ENCODE peak calls at places on chromosomes 2 and 18, in six cellular contexts. C is heart left ventricle, A is IMR-90, M is suprapubic skin, J is lower leg skin, X is adrenal gland. Z is an unnamed sample.

GRCh38 chr2:11923935-11924334 is 177.5 kb downstream of the LPIN1 start:
- DNase-seq in C (no peak), A (no peak), M (no peak), J (no peak), X (no peak), Z (no peak)

GRCh38 chr2:11187733-11188132 is 32.5 kb downstream of the SLC66A3 start:
- DNase-seq in C (no peak), A (no peak), M (no peak), J (no peak), X (no peak), Z (no peak)

GRCh38 chr2:200442471-200442870 is 67.4 kb downstream of the KCTD18 start:
- DNase-seq in C (no peak), A (peak), M (no peak), J (no peak), X (no peak), Z (no peak)

GRCh38 chr2:190911813-190912212 is 31.2 kb downstream of the GLS start:
- DNase-seq in C (no peak), A (peak), M (no peak), J (no peak), X (no peak), Z (no peak)

GRCh38 chr2:13558368-13558767 is 841.6 kb downstream of the TRIB2 start:
- DNase-seq in C (no peak), A (peak), M (no peak), J (no peak), X (no peak), Z (no peak)

GRCh38 chr18:35950628-35950982 is 21.9 kb upstream of the RMP24 start:
- DNase-seq in C (no peak), A (no peak), M (no peak), J (no peak), X (no peak), Z (no peak)

GRCh38 chr18:68796936-68797690 is 767 bp upstream of the CCDC102B start:
- DNase-seq in C (no peak), A (peak), M (no peak), J (no peak), X (no peak), Z (no peak)

GRCh38 chr2:25561136-25561850 is 112.1 kb downstream of the DTNB start:
- DNase-seq in C (no peak), A (no peak), M (no peak), J (no peak), X (no peak), Z (no peak)

GRCh38 chr2:238252766-238253630 is 13.2 kb upstream of the HES6 start:
- DNase-seq in C (peak), A (no peak), M (no peak), J (no peak), X (no peak), Z (no peak)

GRCh38 chr2:136238214-136238551 is 120.2 kb upstream of the CXCR4 start:
- DNase-seq in C (no peak), A (no peak), M (no peak), J (no peak), X (no peak), Z (no peak)

GRCh38 chr2:208827549-208828221 is 421.1 kb downstream of the PTH2R start:
- DNase-seq in C (no peak), A (no peak), M (no peak), J (no peak), X (no peak), Z (peak)

GRCh38 chr2:36482576-36483214 is 115.3 kb downstream of the FEZ2 start:
- DNase-seq in C (no peak), A (peak), M (no peak), J (no peak), X (no peak), Z (no peak)

GRCh38 chr2:227813562-227814353 is at the start of gene CCL20:
- DNase-seq in C (no peak), A (no peak), M (no peak), J (no peak), X (no peak), Z (no peak)

GRCh38 chr2:240988571-240989271 is 9.7 kb upstream of the SNED1 start:
- DNase-seq in C (peak), A (no peak), M (peak), J (peak), X (no peak), Z (no peak)

GRCh38 chr18:32771169-32771751 is 1.6 kb downstream of the KLHL14 start:
- DNase-seq in C (peak), A (no peak), M (no peak), J (peak), X (no peak), Z (no peak)

GRCh38 chr18:36402765-36403396 is 105.4 kb downstream of the FHOD3 start:
- DNase-seq in C (peak), A (peak), M (no peak), J (peak), X (peak), Z (no peak)

GRCh38 chr2:86305195-86305975 is 32.0 kb downstream of the REEP1 start:
- DNase-seq in C (no peak), A (no peak), M (peak), J (peak), X (no peak), Z (no peak)

GRCh38 chr2:144357623-144358400 is 162.1 kb downstream of the ZEB2 start:
- DNase-seq in C (no peak), A (peak), M (no peak), J (no peak), X (peak), Z (peak)

GRCh38 chr2:101026923-101027469 is 24.9 kb downstream of the RPL31 start:
- DNase-seq in C (no peak), A (no peak), M (no peak), J (no peak), X (no peak), Z (no peak)

GRCh38 chr2:106977707-106978106 is 91.7 kb upstream of the ST6GAL2 start:
- DNase-seq in C (no peak), A (peak), M (no peak), J (no peak), X (no peak), Z (no peak)

GRCh38 chr2:105655244-105655643 is 89.5 kb upstream of the NCK2 start:
- DNase-seq in C (no peak), A (no peak), M (no peak), J (no peak), X (no peak), Z (no peak)

GRCh38 chr18:76971149-76971548 is 148.8 kb downstream of the ZNF236 start:
- DNase-seq in C (no peak), A (no peak), M (no peak), J (no peak), X (no peak), Z (no peak)

GRCh38 chr18:62611395-62612241 is 88.8 kb downstream of the ZCCHC2 start:
- DNase-seq in C (peak), A (no peak), M (peak), J (peak), X (no peak), Z (no peak)

GRCh38 chr2:85743304-85743978 is 10.3 kb upstream of the ATOH8 start:
- DNase-seq in C (peak), A (peak), M (no peak), J (peak), X (peak), Z (no peak)

GRCh38 chr18:37698508-37699035 is 133.0 kb upstream of the CELF4 start:
- DNase-seq in C (no peak), A (no peak), M (no peak), J (no peak), X (no peak), Z (no peak)

GRCh38 chr2:38997784-38998183 is 108.1 kb downstream of the ARHGEF33 start:
- DNase-seq in C (no peak), A (peak), M (no peak), J (no peak), X (peak), Z (no peak)

GRCh38 chr18:23207994-23208393 is 72.7 kb downstream of the CABLES1 start:
- DNase-seq in C (no peak), A (no peak), M (no peak), J (no peak), X (no peak), Z (no peak)

DNA sequence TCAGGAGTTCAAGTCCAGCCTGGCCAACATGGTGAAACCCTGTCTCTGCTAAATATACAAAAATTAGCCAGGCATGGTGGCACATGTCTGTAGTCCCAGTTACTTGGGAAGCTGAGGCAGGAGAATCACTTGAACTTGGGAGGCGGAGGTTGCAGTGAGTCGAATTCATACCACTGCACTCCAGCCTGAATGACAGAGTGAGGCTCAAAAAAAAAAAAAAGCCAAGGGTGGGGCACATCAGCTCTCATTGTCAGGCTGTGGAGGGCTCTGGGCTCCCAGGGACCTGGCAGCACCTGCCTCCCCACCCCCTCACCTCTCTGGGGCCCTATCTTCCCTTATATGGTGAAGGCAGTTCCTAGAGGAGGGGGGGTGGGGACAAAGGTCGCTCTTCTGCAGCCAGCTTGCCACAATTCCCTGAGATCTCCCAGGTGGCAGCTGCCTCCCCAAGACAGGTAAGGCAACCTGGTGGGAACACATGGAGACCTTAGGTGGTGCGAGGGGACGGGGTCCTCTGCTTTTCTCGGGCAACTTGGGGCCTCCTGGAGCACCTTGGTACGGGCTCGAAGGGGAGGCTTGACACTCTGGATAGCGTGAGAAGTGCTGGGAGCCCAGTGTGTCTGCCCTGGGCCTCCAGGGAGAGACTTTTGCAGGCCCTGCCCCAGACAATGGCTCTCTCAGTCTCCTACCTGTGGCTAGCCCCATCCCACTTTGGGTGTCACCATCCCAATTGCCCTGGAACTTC is at the start of gene VIL1:
- DNase-seq in C (no peak), A (no peak), M (no peak), J (no peak), X (no peak), Z (no peak)
- TF ChIP-seq POLR2A in C (no peak), A (no peak), M (no peak), J (no peak), X (no peak), Z (no peak)

GRCh38 chr2:175167076-175167791 is 769 bp downstream of the ATF2 start:
- DNase-seq in C (no peak), A (no peak), M (no peak), J (peak), X (peak), Z (no peak)
- TF ChIP-seq POLR2A in C (no peak), A (no peak), M (no peak), J (no peak), X (no peak), Z (no peak)

GRCh38 chr2:167986223-167986622 is 261.2 kb downstream of the STK39 start:
- DNase-seq in C (no peak), A (peak), M (no peak), J (no peak), X (no peak), Z (no peak)
- TF ChIP-seq POLR2A in C (no peak), A (no peak), M (no peak), J (no peak), X (no peak), Z (no peak)

DNA sequence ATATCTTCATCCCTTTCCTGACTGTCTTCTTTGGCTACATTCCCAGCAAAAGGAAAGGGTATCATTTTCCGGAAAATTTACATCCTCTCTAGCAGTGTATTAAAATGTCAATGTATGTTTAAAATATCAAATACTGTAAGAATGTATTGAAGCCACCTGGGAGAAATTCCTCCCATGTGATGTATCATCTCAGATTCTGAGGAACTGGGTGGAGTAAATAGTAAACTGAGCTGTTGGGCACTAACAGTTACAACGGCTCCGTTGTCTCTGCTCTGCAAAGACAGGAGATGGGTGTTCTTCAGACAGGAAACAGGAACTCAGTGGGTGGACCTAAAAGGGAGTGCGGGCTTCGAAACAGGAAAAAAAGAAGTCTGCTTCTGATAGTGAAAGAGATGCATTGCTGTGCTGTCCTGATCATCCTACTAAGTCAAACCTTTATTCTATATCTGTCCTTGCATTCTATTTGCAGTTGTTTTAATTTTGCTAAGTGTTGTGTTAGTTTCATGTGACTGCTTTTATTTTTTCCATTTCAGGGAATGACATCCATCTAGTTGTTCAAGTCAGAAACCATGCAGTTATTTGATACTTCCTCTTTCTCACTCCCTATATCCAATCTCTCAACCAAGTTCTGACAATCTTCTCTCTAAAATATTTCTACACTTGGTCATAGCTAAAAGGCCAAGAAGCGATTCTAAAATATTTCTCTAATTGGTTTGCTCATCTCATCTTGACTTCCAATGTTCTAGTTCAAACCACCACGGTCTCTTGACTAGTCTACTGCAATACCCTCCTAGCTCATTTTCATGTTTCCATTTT is 19.4 kb downstream of the DOK1 start:
- DNase-seq in C (no peak), A (peak), M (no peak), J (no peak), X (no peak), Z (peak)
- TF ChIP-seq POLR2A in C (no peak), A (no peak), M (no peak), J (no peak), X (no peak), Z (no peak)

DNA sequence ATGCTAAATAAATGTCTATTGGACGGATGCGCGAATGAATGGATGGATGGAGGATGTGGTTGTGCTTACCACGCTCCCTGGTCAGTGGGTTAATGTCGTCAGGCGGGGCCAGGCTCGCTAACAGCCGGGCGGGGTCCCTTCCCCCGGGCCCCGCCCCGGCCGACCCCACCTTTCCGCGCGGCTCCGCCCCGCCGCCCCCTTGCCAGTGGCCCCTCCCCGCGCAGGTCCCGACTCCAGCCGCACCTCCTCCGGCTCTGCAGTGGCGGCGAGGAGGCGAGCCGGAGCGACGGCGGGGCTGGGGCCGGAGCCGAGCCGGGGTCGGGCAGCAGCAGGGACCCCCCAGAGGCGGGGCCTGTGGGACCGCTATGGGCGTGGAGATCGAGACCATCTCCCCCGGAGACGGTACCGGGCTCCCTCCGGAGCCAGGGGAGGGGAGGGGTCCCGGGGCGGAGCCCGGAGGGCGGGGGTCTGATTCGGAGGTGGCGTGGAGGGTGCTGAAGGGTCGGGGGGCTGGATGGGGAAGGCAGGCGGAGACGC is at the start of gene FKBP1B:
- DNase-seq in C (peak), A (peak), M (no peak), J (peak), X (peak), Z (peak)
- TF ChIP-seq POLR2A in C (peak), A (no peak), M (no peak), J (no peak), X (no peak), Z (no peak)

GRCh38 chr2:43251171-43251731 is 24.8 kb upstream of the ZFP36L2 start:
- DNase-seq in C (no peak), A (peak), M (no peak), J (no peak), X (no peak), Z (no peak)

GRCh38 chr2:43250015-43250414 is 23.6 kb upstream of the ZFP36L2 start:
- DNase-seq in C (no peak), A (no peak), M (no peak), J (no peak), X (no peak), Z (no peak)

GRCh38 chr2:43254331-43254730 is 27.9 kb upstream of the ZFP36L2 start:
- DNase-seq in C (no peak), A (no peak), M (no peak), J (no peak), X (no peak), Z (no peak)

GRCh38 chr2:43258547-43259156 is 32.2 kb upstream of the ZFP36L2 start:
- DNase-seq in C (no peak), A (no peak), M (no peak), J (no peak), X (no peak), Z (no peak)

GRCh38 chr2:43255249-43255960 is 29.0 kb upstream of the ZFP36L2 start:
- DNase-seq in C (no peak), A (no peak), M (no peak), J (no peak), X (no peak), Z (no peak)
- TF ChIP-seq POLR2A in C (no peak), A (no peak), M (no peak), J (no peak), X (no peak), Z (no peak)

DNA sequence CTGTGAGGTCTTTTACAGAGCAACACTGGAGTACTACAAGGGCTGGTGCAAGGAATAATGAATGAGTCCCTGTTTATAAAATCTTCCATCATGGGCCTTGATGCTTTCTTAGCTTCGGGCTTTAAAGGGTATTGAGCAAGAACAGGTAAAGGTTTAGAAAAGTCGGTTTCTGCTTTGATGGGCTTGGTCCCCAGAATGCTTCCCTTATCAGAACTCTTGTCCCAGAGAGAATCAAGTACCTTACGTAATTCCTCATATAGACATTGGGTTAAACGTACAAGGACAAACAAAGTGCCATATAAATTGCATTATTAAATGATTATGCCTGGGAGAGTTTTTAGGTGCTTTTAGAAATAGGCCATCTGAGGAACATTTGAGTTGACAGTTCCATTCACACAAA is 24.5 kb upstream of the REV1 start:
- DNase-seq in C (no peak), A (no peak), M (no peak), J (no peak), X (no peak), Z (no peak)
- TF ChIP-seq POLR2A in C (no peak), A (no peak), M (no peak), J (no peak), X (no peak), Z (no peak)

DNA sequence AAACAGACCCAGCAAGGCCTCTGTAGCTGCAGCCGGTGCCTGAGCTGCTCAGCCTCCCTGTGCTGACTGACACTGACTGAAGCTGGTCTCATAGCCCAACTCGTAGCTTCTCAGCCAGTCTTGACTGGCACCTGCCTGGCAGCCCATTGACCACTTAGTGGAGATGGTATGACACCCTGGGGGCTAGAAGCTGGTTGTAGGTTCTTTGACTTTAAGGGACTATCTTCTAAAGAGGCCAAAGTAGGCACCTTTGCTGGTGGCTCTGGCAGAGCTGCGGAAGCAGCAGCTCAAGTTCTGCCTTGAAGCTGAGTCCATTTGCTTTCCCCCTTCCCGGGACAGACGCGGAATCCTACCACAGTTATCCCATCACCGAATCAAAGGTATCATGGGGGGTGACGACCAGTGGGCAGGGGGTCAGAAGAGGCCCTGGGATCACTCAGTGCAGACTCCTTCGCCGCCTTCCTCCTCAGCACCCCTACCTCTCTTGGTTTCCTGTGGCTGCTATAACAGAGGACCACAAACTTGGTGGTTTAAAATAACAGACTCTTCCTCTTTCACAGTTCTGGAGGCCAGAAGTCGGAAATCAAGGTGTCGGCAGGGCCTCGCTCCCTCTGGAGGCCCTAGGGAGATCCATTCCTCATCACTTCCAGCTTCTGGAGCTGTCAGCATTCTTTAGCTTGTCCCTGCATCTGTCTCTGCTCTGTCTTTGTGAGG is 13.8 kb upstream of the FOSL2 start:
- DNase-seq in C (no peak), A (no peak), M (no peak), J (no peak), X (no peak), Z (no peak)
- TF ChIP-seq POLR2A in C (no peak), A (no peak), M (no peak), J (no peak), X (no peak), Z (no peak)

GRCh38 chr2:218399391-218400166 is at the start of gene CTDSP1:
- DNase-seq in C (peak), A (peak), M (peak), J (peak), X (peak), Z (peak)
- TF ChIP-seq POLR2A in C (peak), A (peak), M (no peak), J (no peak), X (peak), Z (peak)

DNA sequence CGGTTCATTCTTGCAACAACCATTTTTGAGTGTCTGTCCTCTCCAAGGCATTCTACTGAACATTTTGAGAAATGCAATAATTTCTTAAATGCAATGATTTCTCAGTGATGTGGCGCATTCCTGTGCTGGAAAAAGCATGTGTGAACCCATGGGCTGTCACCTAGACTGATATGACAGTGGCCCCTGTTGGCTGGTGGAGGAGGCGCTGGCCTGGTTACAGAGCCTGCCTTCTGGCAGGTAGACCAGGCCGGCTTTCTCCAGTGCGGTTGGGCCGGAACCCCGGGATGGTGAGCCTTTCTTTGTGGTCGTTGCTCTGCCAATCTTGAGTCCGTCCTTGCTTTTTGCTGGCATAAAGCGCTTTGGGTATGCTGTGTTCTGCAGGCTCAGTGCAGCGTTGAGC is 33.7 kb downstream of the TSHZ1 start:
- DNase-seq in C (no peak), A (no peak), M (no peak), J (no peak), X (peak), Z (peak)
- TF ChIP-seq POLR2A in C (no peak), A (no peak), M (no peak), J (no peak), X (no peak), Z (no peak)

Z was measured in erythroblast.